ENCODE peak calls at places on chromosomes 2 and 18, in ten cellular contexts. V, I, F, G, Y, B, S, E, H and K are unnamed samples.

GRCh38 chr18:44464401-44465185 is 216.1 kb upstream of the SETBP1 start:
- DNase-seq in G (no peak), E (no peak), Y (peak), F (no peak), H (no peak), I (no peak), V (no peak), S (peak), B (no peak), K (no peak)

GRCh38 chr2:151727593-151728552 is 6.4 kb downstream of the NEB start:
- DNase-seq in S (no peak), G (no peak), F (no peak), B (no peak), I (no peak), Y (no peak), V (no peak), E (no peak), H (no peak), K (no peak)

GRCh38 chr18:69686861-69687260 is 260.8 kb downstream of the CD226 start:
- DNase-seq in H (no peak), Y (no peak), F (no peak), G (no peak), I (no peak), B (no peak), E (no peak), S (no peak), V (no peak), K (no peak)

GRCh38 chr2:42788-43187 is 3.5 kb downstream of the FAM110C start:
- DNase-seq in H (no peak), F (no peak), S (no peak), I (no peak), B (no peak), V (no peak), Y (no peak), G (no peak), E (no peak), K (no peak)

GRCh38 chr2:118168606-118169005 is 80.3 kb downstream of the INSIG2 start:
- DNase-seq in H (no peak), B (no peak), V (no peak), E (no peak), S (no peak), Y (no peak), I (no peak), G (no peak), F (no peak), K (no peak)

GRCh38 chr2:55228224-55228563 is 3.9 kb downstream of the CLHC1 start:
- DNase-seq in V (no peak), H (no peak), E (no peak), B (no peak), I (no peak), G (no peak), F (no peak), Y (no peak), S (no peak), K (no peak)

GRCh38 chr2:165970663-165971062 is 17.1 kb upstream of the TTC21B start:
- DNase-seq in G (no peak), V (no peak), H (no peak), Y (no peak), S (no peak), B (no peak), E (no peak), F (no peak), I (no peak), K (no peak)

GRCh38 chr2:3956344-3956743 is 253.0 kb downstream of the DCDC2C start:
- DNase-seq in S (no peak), I (no peak), F (no peak), B (no peak), H (no peak), V (no peak), G (no peak), E (no peak), Y (no peak), K (no peak)

GRCh38 chr2:145864501-145864900 is 1344.6 kb upstream of the ZEB2 start:
- DNase-seq in F (no peak), E (no peak), B (no peak), Y (no peak), S (no peak), I (no peak), H (no peak), V (no peak), G (no peak), K (no peak)

GRCh38 chr2:111100765-111101162 is 19.9 kb upstream of the BCL2L11 start:
- DNase-seq in V (no peak), Y (no peak), E (peak), B (no peak), S (no peak), F (no peak), H (no peak), I (no peak), G (no peak), K (peak)

GRCh38 chr18:25042641-25043051 is 309.3 kb downstream of the ZNF521 start:
- DNase-seq in G (no peak), S (no peak), V (no peak), H (no peak), I (no peak), B (no peak), F (no peak), Y (no peak), E (no peak), K (no peak)

GRCh38 chr2:30472326-30472725 is 25.3 kb downstream of the LCLAT1 start:
- DNase-seq in Y (no peak), F (no peak), G (no peak), V (no peak), B (no peak), S (no peak), H (no peak), E (peak), I (no peak), K (peak)

DNA sequence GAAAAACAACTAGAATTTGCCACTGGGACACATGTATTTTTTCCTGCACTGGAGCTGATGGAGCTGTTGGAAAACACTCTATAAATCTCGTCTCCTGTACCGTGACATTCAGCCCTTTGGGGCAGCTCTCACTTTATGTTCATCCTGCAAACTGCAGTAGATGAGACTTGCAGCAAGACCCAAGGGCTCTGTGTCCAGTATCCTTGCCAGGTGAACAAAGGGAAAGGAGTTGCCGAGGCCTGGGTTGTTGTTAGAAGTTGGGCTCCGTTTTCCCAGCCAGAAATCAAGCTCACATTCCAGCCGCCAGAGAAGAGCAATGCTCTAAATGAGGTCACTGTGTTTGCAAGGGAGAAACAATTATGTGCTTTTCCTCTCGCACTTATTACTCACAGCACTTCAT is 285.1 kb downstream of the SLC4A3 start:
- DNase-seq in F (peak), V (no peak), Y (no peak), I (no peak), S (peak), H (peak), G (peak), E (no peak), B (peak), K (no peak)
- TF ChIP-seq CTCF in F (peak), V (no peak), Y (no peak), I (no peak), S (peak), H (peak), G (peak), E (no peak), B (no peak), K (no peak)

GRCh38 chr2:77834360-77835002 is 312.3 kb upstream of the LRRTM4 start:
- DNase-seq in V (no peak), G (no peak), B (no peak), S (no peak), E (no peak), F (no peak), H (no peak), Y (no peak), I (no peak), K (no peak)

GRCh38 chr2:77831471-77831870 is 309.3 kb upstream of the LRRTM4 start:
- DNase-seq in I (no peak), B (no peak), E (no peak), Y (no peak), G (no peak), H (no peak), V (no peak), F (no peak), S (no peak), K (no peak)

GRCh38 chr2:77831068-77831467 is 308.9 kb upstream of the LRRTM4 start:
- DNase-seq in I (no peak), E (no peak), S (no peak), H (no peak), F (no peak), Y (no peak), B (no peak), V (no peak), G (no peak), K (no peak)

GRCh38 chr2:77831878-77832277 is 309.7 kb upstream of the LRRTM4 start:
- DNase-seq in E (no peak), F (no peak), I (no peak), H (no peak), G (no peak), Y (no peak), B (no peak), S (no peak), V (no peak), K (no peak)
- TF ChIP-seq CTCF in E (no peak), F (no peak), I (no peak), H (no peak), G (no peak), Y (no peak), B (no peak), S (no peak), V (no peak), K (no peak)

GRCh38 chr2:200794143-200794542 is 17.6 kb upstream of the BZW1 start:
- DNase-seq in S (no peak), V (no peak), F (no peak), E (no peak), H (no peak), Y (no peak), G (no peak), I (no peak), B (no peak), K (no peak)

GRCh38 chr2:200797242-200797770 is 14.4 kb upstream of the BZW1 start:
- DNase-seq in G (no peak), Y (peak), S (peak), B (no peak), F (no peak), H (no peak), E (no peak), I (no peak), V (no peak), K (no peak)

GRCh38 chr2:200791905-200792304 is 19.8 kb upstream of the BZW1 start:
- DNase-seq in I (no peak), G (no peak), V (no peak), F (no peak), Y (no peak), H (no peak), B (no peak), S (no peak), E (no peak), K (no peak)

GRCh38 chr2:200796561-200796960 is 15.1 kb upstream of the BZW1 start:
- DNase-seq in S (no peak), H (no peak), V (no peak), Y (no peak), G (no peak), E (no peak), B (no peak), F (no peak), I (no peak), K (no peak)

DNA sequence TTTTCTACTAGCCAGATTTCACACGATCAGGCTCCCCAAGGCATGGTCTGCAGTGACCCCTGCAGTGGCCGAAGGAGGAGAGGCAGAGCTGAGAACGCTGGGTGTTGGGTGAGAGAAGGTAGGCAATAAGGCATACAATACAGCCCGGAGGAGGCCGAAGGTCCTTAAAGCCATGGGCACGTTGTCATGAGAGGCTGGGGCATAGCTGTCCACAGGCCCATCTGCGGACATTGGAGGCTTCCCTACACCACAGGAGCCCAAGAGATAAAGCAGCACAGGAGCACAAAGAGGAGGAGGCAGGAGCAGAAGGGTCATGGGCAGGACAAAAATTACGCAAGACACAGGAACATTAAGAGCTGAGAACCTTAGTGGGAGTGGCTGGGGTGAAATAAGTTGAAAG is 16.7 kb upstream of the BZW1 start:
- DNase-seq in G (peak), Y (no peak), B (no peak), I (no peak), V (no peak), F (no peak), H (no peak), E (no peak), S (no peak), K (no peak)
- TF ChIP-seq CTCF in G (no peak), Y (no peak), B (no peak), I (peak), V (no peak), F (no peak), H (no peak), E (no peak), S (no peak), K (no peak)

GRCh38 chr2:172113617-172114016 is 10.9 kb upstream of the DLX2 start:
- DNase-seq in S (peak), V (no peak), B (no peak), H (no peak), Y (no peak), E (peak), I (no peak), F (no peak), G (no peak), K (peak)
- TF ChIP-seq CTCF in S (peak), V (no peak), B (no peak), H (peak), Y (no peak), E (peak), I (peak), F (peak), G (peak), K (no peak)